ENCODE peak calls at places on chromosomes 12 and 14, in six cellular contexts. One of them, this sample, is unnamed.

GRCh38 chr12:88908345-88908744 is 328.1 kb upstream of the KITLG start:
- DNase-seq in kidney: no peak
- DNase-seq in right lobe of liver: no peak
- DNase-seq in epithelial cell of esophagus: no peak
- DNase-seq in IMR-90: no peak
- DNase-seq in Peyer's patch: no peak
- DNase-seq in this sample: no peak

GRCh38 chr12:65656904-65657351 is 167.4 kb upstream of the HMGA2 start:
- DNase-seq in kidney: no peak
- DNase-seq in right lobe of liver: no peak
- DNase-seq in epithelial cell of esophagus: peak
- DNase-seq in IMR-90: peak
- DNase-seq in Peyer's patch: no peak
- DNase-seq in this sample: no peak

GRCh38 chr14:74417201-74417600 is 8.8 kb downstream of the SYNDIG1L start:
- DNase-seq in kidney: no peak
- DNase-seq in right lobe of liver: no peak
- DNase-seq in epithelial cell of esophagus: no peak
- DNase-seq in IMR-90: no peak
- DNase-seq in Peyer's patch: no peak
- DNase-seq in this sample: no peak

GRCh38 chr14:100547633-100548294 is 39.5 kb downstream of the BEGAIN start:
- DNase-seq in kidney: no peak
- DNase-seq in right lobe of liver: no peak
- DNase-seq in epithelial cell of esophagus: no peak
- DNase-seq in IMR-90: peak
- DNase-seq in Peyer's patch: peak
- DNase-seq in this sample: no peak

GRCh38 chr12:39905152-39905551 is 200.7 kb downstream of the SLC2A13 start:
- DNase-seq in kidney: peak
- DNase-seq in right lobe of liver: no peak
- DNase-seq in epithelial cell of esophagus: no peak
- DNase-seq in IMR-90: peak
- DNase-seq in Peyer's patch: no peak
- DNase-seq in this sample: no peak

GRCh38 chr12:125533434-125534029 is 468.3 kb downstream of the AACS start:
- DNase-seq in kidney: no peak
- DNase-seq in right lobe of liver: peak
- DNase-seq in epithelial cell of esophagus: peak
- DNase-seq in IMR-90: no peak
- DNase-seq in Peyer's patch: no peak
- DNase-seq in this sample: no peak

GRCh38 chr14:30553311-30553989 is 5.5 kb upstream of the G2E3 start:
- DNase-seq in kidney: no peak
- DNase-seq in right lobe of liver: no peak
- DNase-seq in epithelial cell of esophagus: peak
- DNase-seq in IMR-90: peak
- DNase-seq in Peyer's patch: no peak
- DNase-seq in this sample: no peak

GRCh38 chr12:51421266-51421884 is 3.3 kb upstream of the SLC4A8 start:
- DNase-seq in kidney: no peak
- DNase-seq in right lobe of liver: peak
- DNase-seq in epithelial cell of esophagus: peak
- DNase-seq in IMR-90: peak
- DNase-seq in Peyer's patch: no peak
- DNase-seq in this sample: no peak

GRCh38 chr12:65495233-65495632 is 216.8 kb downstream of the MSRB3 start:
- DNase-seq in kidney: no peak
- DNase-seq in right lobe of liver: no peak
- DNase-seq in epithelial cell of esophagus: peak
- DNase-seq in IMR-90: peak
- DNase-seq in Peyer's patch: no peak
- DNase-seq in this sample: no peak

GRCh38 chr14:91245029-91245428 is 525 bp upstream of the GPR68 start:
- DNase-seq in kidney: no peak
- DNase-seq in right lobe of liver: no peak
- DNase-seq in epithelial cell of esophagus: no peak
- DNase-seq in IMR-90: no peak
- DNase-seq in Peyer's patch: no peak
- DNase-seq in this sample: no peak

GRCh38 chr14:31465113-31465512 is 7.8 kb upstream of the DTD2 start:
- DNase-seq in kidney: no peak
- DNase-seq in right lobe of liver: no peak
- DNase-seq in epithelial cell of esophagus: no peak
- DNase-seq in IMR-90: peak
- DNase-seq in Peyer's patch: no peak
- DNase-seq in this sample: no peak

GRCh38 chr12:80025638-80026037 is 73.7 kb upstream of the OTOGL start:
- DNase-seq in kidney: no peak
- DNase-seq in right lobe of liver: no peak
- DNase-seq in epithelial cell of esophagus: no peak
- DNase-seq in IMR-90: no peak
- DNase-seq in Peyer's patch: no peak
- DNase-seq in this sample: no peak

GRCh38 chr12:88237954-88238353 is 95.8 kb downstream of the TMTC3 start:
- DNase-seq in kidney: no peak
- DNase-seq in right lobe of liver: no peak
- DNase-seq in epithelial cell of esophagus: peak
- DNase-seq in IMR-90: peak
- DNase-seq in Peyer's patch: no peak
- DNase-seq in this sample: no peak

GRCh38 chr14:73424453-73424852 is 33.9 kb downstream of the NUMB start:
- DNase-seq in kidney: no peak
- DNase-seq in right lobe of liver: no peak
- DNase-seq in epithelial cell of esophagus: no peak
- DNase-seq in IMR-90: peak
- DNase-seq in Peyer's patch: no peak
- DNase-seq in this sample: no peak

GRCh38 chr12:16583991-16584745 is 21.8 kb downstream of the LMO3 start:
- DNase-seq in kidney: no peak
- DNase-seq in right lobe of liver: no peak
- DNase-seq in epithelial cell of esophagus: peak
- DNase-seq in IMR-90: peak
- DNase-seq in Peyer's patch: no peak
- DNase-seq in this sample: no peak

GRCh38 chr12:47079894-47080724 is at the start of gene AMIGO2:
- DNase-seq in kidney: peak
- DNase-seq in right lobe of liver: peak
- DNase-seq in epithelial cell of esophagus: peak
- DNase-seq in IMR-90: peak
- DNase-seq in Peyer's patch: peak
- DNase-seq in this sample: no peak

GRCh38 chr12:129839679-129840078 is 64.1 kb downstream of the TMEM132D start:
- DNase-seq in kidney: no peak
- DNase-seq in right lobe of liver: no peak
- DNase-seq in epithelial cell of esophagus: no peak
- DNase-seq in IMR-90: no peak
- DNase-seq in Peyer's patch: no peak
- DNase-seq in this sample: no peak

GRCh38 chr14:104108570-104109060 is 23.1 kb downstream of the ASPG start:
- DNase-seq in kidney: peak
- DNase-seq in right lobe of liver: peak
- DNase-seq in epithelial cell of esophagus: no peak
- DNase-seq in IMR-90: no peak
- DNase-seq in Peyer's patch: no peak
- DNase-seq in this sample: peak

GRCh38 chr12:86712425-86712843 is 456.2 kb upstream of the MGAT4C start:
- DNase-seq in kidney: no peak
- DNase-seq in right lobe of liver: no peak
- DNase-seq in epithelial cell of esophagus: peak
- DNase-seq in IMR-90: peak
- DNase-seq in Peyer's patch: no peak
- DNase-seq in this sample: no peak

GRCh38 chr12:127257366-127257935 is 1009.5 kb upstream of the TMEM132C start:
- DNase-seq in kidney: no peak
- DNase-seq in right lobe of liver: no peak
- DNase-seq in epithelial cell of esophagus: peak
- DNase-seq in IMR-90: peak
- DNase-seq in Peyer's patch: no peak
- DNase-seq in this sample: no peak

GRCh38 chr12:54459355-54459754 is 14.0 kb downstream of the GTSF1 start:
- DNase-seq in kidney: no peak
- DNase-seq in right lobe of liver: no peak
- DNase-seq in epithelial cell of esophagus: no peak
- DNase-seq in IMR-90: no peak
- DNase-seq in Peyer's patch: no peak
- DNase-seq in this sample: no peak

GRCh38 chr12:3964404-3964803 is 91.2 kb upstream of the PARP11 start:
- DNase-seq in kidney: no peak
- DNase-seq in right lobe of liver: no peak
- DNase-seq in epithelial cell of esophagus: no peak
- DNase-seq in IMR-90: no peak
- DNase-seq in Peyer's patch: no peak
- DNase-seq in this sample: no peak

GRCh38 chr14:31037709-31038221 is 11.6 kb upstream of the STRN3 start:
- DNase-seq in kidney: no peak
- DNase-seq in right lobe of liver: no peak
- DNase-seq in epithelial cell of esophagus: no peak
- DNase-seq in IMR-90: no peak
- DNase-seq in Peyer's patch: no peak
- DNase-seq in this sample: no peak

GRCh38 chr12:19946549-19946948 is 421.8 kb upstream of the PDE3A start:
- DNase-seq in kidney: no peak
- DNase-seq in right lobe of liver: no peak
- DNase-seq in epithelial cell of esophagus: peak
- DNase-seq in IMR-90: peak
- DNase-seq in Peyer's patch: no peak
- DNase-seq in this sample: no peak

GRCh38 chr12:52873832-52874572 is 25.2 kb upstream of the KRT78 start:
- DNase-seq in kidney: peak
- DNase-seq in right lobe of liver: peak
- DNase-seq in epithelial cell of esophagus: peak
- DNase-seq in IMR-90: peak
- DNase-seq in Peyer's patch: peak
- DNase-seq in this sample: no peak

GRCh38 chr12:3171195-3171591 is 94.0 kb downstream of the TSPAN9 start:
- DNase-seq in kidney: peak
- DNase-seq in right lobe of liver: no peak
- DNase-seq in epithelial cell of esophagus: peak
- DNase-seq in IMR-90: peak
- DNase-seq in Peyer's patch: no peak
- DNase-seq in this sample: no peak

GRCh38 chr12:96441811-96442210 is 41.6 kb upstream of the CDK17 start:
- DNase-seq in kidney: no peak
- DNase-seq in right lobe of liver: no peak
- DNase-seq in epithelial cell of esophagus: no peak
- DNase-seq in IMR-90: no peak
- DNase-seq in Peyer's patch: no peak
- DNase-seq in this sample: no peak

GRCh38 chr12:49552014-49552413 is 13.2 kb downstream of the KCNH3 start:
- DNase-seq in kidney: no peak
- DNase-seq in right lobe of liver: peak
- DNase-seq in epithelial cell of esophagus: peak
- DNase-seq in IMR-90: no peak
- DNase-seq in Peyer's patch: no peak
- DNase-seq in this sample: no peak

GRCh38 chr14:84343637-84344036 is 1186.3 kb upstream of the FLRT2 start:
- DNase-seq in kidney: no peak
- DNase-seq in right lobe of liver: no peak
- DNase-seq in epithelial cell of esophagus: peak
- DNase-seq in IMR-90: peak
- DNase-seq in Peyer's patch: no peak
- DNase-seq in this sample: no peak

GRCh38 chr14:51643137-51643536 is 8.6 kb upstream of the FRMD6 start:
- DNase-seq in kidney: no peak
- DNase-seq in right lobe of liver: no peak
- DNase-seq in epithelial cell of esophagus: peak
- DNase-seq in IMR-90: peak
- DNase-seq in Peyer's patch: no peak
- DNase-seq in this sample: no peak

GRCh38 chr14:50357124-50357523 is 39.6 kb downstream of the CDKL1 start:
- DNase-seq in kidney: no peak
- DNase-seq in right lobe of liver: peak
- DNase-seq in epithelial cell of esophagus: no peak
- DNase-seq in IMR-90: no peak
- DNase-seq in Peyer's patch: no peak
- DNase-seq in this sample: no peak

GRCh38 chr14:83556746-83557460 is 1973.0 kb upstream of the FLRT2 start:
- DNase-seq in kidney: no peak
- DNase-seq in right lobe of liver: no peak
- DNase-seq in epithelial cell of esophagus: peak
- DNase-seq in IMR-90: peak
- DNase-seq in Peyer's patch: no peak
- DNase-seq in this sample: no peak

GRCh38 chr12:109266106-109266879 is 42.8 kb downstream of the FOXN4 start:
- DNase-seq in kidney: no peak
- DNase-seq in right lobe of liver: no peak
- DNase-seq in epithelial cell of esophagus: no peak
- DNase-seq in IMR-90: no peak
- DNase-seq in Peyer's patch: no peak
- DNase-seq in this sample: no peak
- TF ChIP-seq CTCF in kidney: no peak
- TF ChIP-seq CTCF in right lobe of liver: no peak
- TF ChIP-seq CTCF in epithelial cell of esophagus: no peak
- TF ChIP-seq CTCF in IMR-90: no peak
- TF ChIP-seq CTCF in Peyer's patch: no peak
- TF ChIP-seq CTCF in this sample: no peak

DNA sequence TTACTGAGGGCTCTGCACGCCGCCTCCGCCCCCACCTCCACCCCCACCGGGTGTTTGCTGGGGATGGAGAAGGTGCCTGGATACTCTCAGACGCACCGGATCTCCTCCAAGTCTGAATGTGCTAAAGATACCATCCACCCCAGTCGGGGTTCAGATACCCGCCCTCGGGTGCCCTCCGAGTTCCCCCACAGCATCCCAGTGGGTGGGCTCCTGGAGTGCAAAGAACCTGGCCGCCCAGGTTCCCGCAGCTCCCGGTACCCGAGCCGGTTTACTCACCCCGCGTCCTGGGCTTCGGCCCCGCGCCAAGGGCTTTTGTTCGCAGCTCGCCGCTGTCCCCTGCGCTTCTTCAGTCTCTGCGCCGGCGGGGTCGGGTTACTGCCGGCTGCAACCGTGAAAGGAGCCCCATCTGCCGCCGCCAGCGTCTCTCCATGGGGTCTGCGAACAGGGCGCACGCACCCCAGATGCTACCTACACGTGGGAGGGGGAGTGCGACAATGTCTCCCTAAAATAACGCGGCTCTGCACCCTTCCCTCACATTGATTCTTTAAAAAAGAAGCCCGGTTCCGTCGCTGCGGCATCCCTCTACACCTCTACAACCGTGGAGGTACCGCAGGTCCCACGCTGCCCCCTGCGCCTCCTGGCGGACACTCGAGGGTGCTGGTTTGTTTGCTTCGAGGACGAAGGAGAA is at the start of gene CCDC177:
- DNase-seq in kidney: peak
- DNase-seq in right lobe of liver: peak
- DNase-seq in epithelial cell of esophagus: peak
- DNase-seq in IMR-90: peak
- DNase-seq in Peyer's patch: peak
- DNase-seq in this sample: no peak
- TF ChIP-seq CTCF in kidney: peak
- TF ChIP-seq CTCF in right lobe of liver: peak
- TF ChIP-seq CTCF in epithelial cell of esophagus: peak
- TF ChIP-seq CTCF in IMR-90: peak
- TF ChIP-seq CTCF in Peyer's patch: peak
- TF ChIP-seq CTCF in this sample: peak

GRCh38 chr12:11134300-11134699 is at the start of gene TAS2R30:
- DNase-seq in kidney: no peak
- DNase-seq in right lobe of liver: no peak
- DNase-seq in epithelial cell of esophagus: no peak
- DNase-seq in IMR-90: no peak
- DNase-seq in Peyer's patch: no peak
- DNase-seq in this sample: no peak
- TF ChIP-seq CTCF in kidney: no peak
- TF ChIP-seq CTCF in right lobe of liver: no peak
- TF ChIP-seq CTCF in epithelial cell of esophagus: no peak
- TF ChIP-seq CTCF in IMR-90: no peak
- TF ChIP-seq CTCF in Peyer's patch: no peak
- TF ChIP-seq CTCF in this sample: no peak

GRCh38 chr12:44873898-44874297 is 2.2 kb downstream of the NELL2 start:
- DNase-seq in kidney: no peak
- DNase-seq in right lobe of liver: no peak
- DNase-seq in epithelial cell of esophagus: peak
- DNase-seq in IMR-90: peak
- DNase-seq in Peyer's patch: no peak
- DNase-seq in this sample: no peak
- TF ChIP-seq CTCF in kidney: no peak
- TF ChIP-seq CTCF in right lobe of liver: peak
- TF ChIP-seq CTCF in epithelial cell of esophagus: peak
- TF ChIP-seq CTCF in IMR-90: no peak
- TF ChIP-seq CTCF in Peyer's patch: peak
- TF ChIP-seq CTCF in this sample: peak

This sample was measured in chondrocyte.